ENCODE peak calls at places on chromosomes 5 and 9, in six cellular contexts. E, Y, R, Z, P and T are unnamed samples.

GRCh38 chr5:180607861-180608571 is 16.7 kb upstream of the SCGB3A1 start:
- DNase-seq in E (no peak), Y (no peak), R (peak; percentile 45), Z (no peak), P (no peak), T (no peak)

GRCh38 chr5:151038801-151039238 is 18.4 kb downstream of the GPX3 start:
- DNase-seq in E (no peak), Y (no peak), R (no peak), Z (no peak), P (no peak), T (no peak)

GRCh38 chr5:122972877-122973276 is 63.6 kb downstream of the PPIC start:
- DNase-seq in E (no peak), Y (no peak), R (no peak), Z (no peak), P (no peak), T (no peak)

GRCh38 chr5:143920772-143921171 is 108.8 kb downstream of the HMHB1 start:
- DNase-seq in E (no peak), Y (no peak), R (no peak), Z (no peak), P (no peak), T (no peak)

GRCh38 chr5:143893638-143894037 is 81.7 kb downstream of the HMHB1 start:
- DNase-seq in E (no peak), Y (no peak), R (no peak), Z (no peak), P (no peak), T (no peak)

GRCh38 chr9:2013688-2014087 is 1.5 kb upstream of the SMARCA2 start:
- DNase-seq in E (no peak), Y (no peak), R (no peak), Z (peak; percentile 10), P (no peak), T (no peak)

GRCh38 chr5:14871084-14871572 is 450 bp downstream of the ANKH start:
- DNase-seq in E (peak; percentile 52), Y (no peak), R (peak; percentile 12), Z (no peak), P (peak; percentile 38), T (no peak)

GRCh38 chr9:87007711-87008360 is 60.5 kb upstream of the GAS1 start:
- DNase-seq in E (no peak), Y (no peak), R (no peak), Z (no peak), P (no peak), T (no peak)

GRCh38 chr5:40333459-40334241 is 346.1 kb upstream of the PTGER4 start:
- DNase-seq in E (peak; percentile 53), Y (no peak), R (no peak), Z (no peak), P (no peak), T (no peak)

GRCh38 chr5:135921388-135921787 is 25.7 kb upstream of the IL9 start:
- DNase-seq in E (no peak), Y (no peak), R (no peak), Z (no peak), P (no peak), T (no peak)

GRCh38 chr5:132017738-132018625 is 6.5 kb upstream of the ACSL6 start:
- DNase-seq in E (no peak), Y (no peak), R (no peak), Z (no peak), P (no peak), T (no peak)

GRCh38 chr5:68225188-68225910 is 9.8 kb downstream of the PIK3R1 start:
- DNase-seq in E (no peak), Y (no peak), R (peak; percentile 75), Z (peak; percentile 49), P (no peak), T (no peak)

GRCh38 chr5:130762031-130762430 is 403.0 kb downstream of the HINT1 start:
- DNase-seq in E (no peak), Y (no peak), R (no peak), Z (no peak), P (no peak), T (no peak)

GRCh38 chr9:123604861-123605260 is 248.9 kb downstream of the CRB2 start:
- DNase-seq in E (no peak), Y (no peak), R (no peak), Z (no peak), P (no peak), T (no peak)